ENCODE peak calls at places on chromosome 5, in four cellular contexts. M is K562, J is A549, I is GM12878. C is an unnamed sample.

GRCh38 chr5:35924950-35925722 is 13.3 kb downstream of the CAPSL start:
- DNase-seq in J (peak), M (peak), I (no peak), C (peak)

GRCh38 chr5:134111741-134112647 is 2.5 kb upstream of the TCF7 start:
- DNase-seq in I (no peak), M (peak), J (no peak), C (no peak)

GRCh38 chr5:10535237-10535530 is 28.7 kb upstream of the ANKRD33B start:
- DNase-seq in I (no peak), M (no peak), J (no peak), C (no peak)

GRCh38 chr5:35926389-35927051 is 11.9 kb downstream of the CAPSL start:
- DNase-seq in I (no peak), J (peak), M (peak), C (peak)

GRCh38 chr5:31194458-31194808 is 947 bp downstream of the CDH6 start:
- DNase-seq in I (no peak), M (no peak), J (peak), C (no peak)

GRCh38 chr5:75948441-75948840 is 134.7 kb upstream of the SV2C start:
- DNase-seq in M (no peak), I (no peak), J (no peak), C (no peak)

GRCh38 chr5:155087036-155087435 is 73.5 kb downstream of the KIF4B start:
- DNase-seq in J (no peak), I (no peak), M (no peak), C (no peak)

GRCh38 chr5:143491644-143492043 is 88.2 kb upstream of the NR3C1 start:
- DNase-seq in J (peak), I (no peak), M (no peak), C (no peak)

GRCh38 chr5:103849934-103850333 is 287.3 kb upstream of the NUDT12 start:
- DNase-seq in I (peak), M (no peak), J (peak), C (no peak)

GRCh38 chr5:159660401-159660800 is 255.9 kb upstream of the ADRA1B start:
- DNase-seq in M (no peak), J (peak), I (no peak), C (no peak)

GRCh38 chr5:54087436-54087835 is 222.9 kb downstream of the ARL15 start:
- DNase-seq in I (no peak), J (no peak), M (no peak), C (no peak)

GRCh38 chr5:31492824-31493223 is 39.1 kb downstream of the DROSHA start:
- DNase-seq in M (no peak), I (no peak), J (no peak), C (no peak)

GRCh38 chr5:151064916-151065499 is 15.8 kb downstream of the TNIP1 start:
- DNase-seq in J (no peak), M (no peak), I (no peak), C (no peak)

GRCh38 chr5:50726475-50727148 is 60.2 kb downstream of the PARP8 start:
- DNase-seq in M (no peak), I (no peak), J (no peak), C (no peak)

GRCh38 chr5:61569353-61569752 is 237.3 kb downstream of the ZSWIM6 start:
- DNase-seq in J (no peak), M (no peak), I (no peak), C (no peak)

GRCh38 chr5:116521173-116521872 is 53.3 kb downstream of the SEMA6A start:
- DNase-seq in M (no peak), J (no peak), I (no peak), C (no peak)

GRCh38 chr5:116574682-116575634 is at the start of gene SEMA6A:
- DNase-seq in I (peak), J (peak), M (peak), C (peak)

GRCh38 chr5:153824909-153825308 is 213.8 kb downstream of the FAM114A2 start:
- DNase-seq in I (no peak), M (no peak), J (no peak), C (no peak)

GRCh38 chr5:73828465-73828864 is 202.5 kb downstream of the ARHGEF28 start:
- DNase-seq in I (no peak), J (no peak), M (no peak), C (no peak)

GRCh38 chr5:177065480-177065879 is 21.2 kb upstream of the FGFR4 start:
- DNase-seq in I (no peak), M (no peak), J (no peak), C (no peak)

GRCh38 chr5:157308826-157309465 is 43.0 kb downstream of the CYFIP2 start:
- DNase-seq in I (peak), J (no peak), M (no peak), C (no peak)

GRCh38 chr5:172459396-172460165 is 5.3 kb upstream of the SH3PXD2B start:
- DNase-seq in M (no peak), I (no peak), J (no peak), C (no peak)

GRCh38 chr5:34690301-34690700 is 34.2 kb downstream of the RAI14 start:
- DNase-seq in M (no peak), J (peak), I (no peak), C (no peak)

GRCh38 chr5:81631124-81631523 is 119.8 kb downstream of the SSBP2 start:
- DNase-seq in M (no peak), J (no peak), I (peak), C (no peak)

GRCh38 chr5:110536120-110537115 is 190.1 kb downstream of the TMEM232 start:
- DNase-seq in M (no peak), J (no peak), I (no peak), C (no peak)

GRCh38 chr5:174455301-174455700 is 269.1 kb upstream of the MSX2 start:
- DNase-seq in I (no peak), J (no peak), M (no peak), C (no peak)

GRCh38 chr5:174166231-174167079 is 120.9 kb downstream of the NSG2 start:
- DNase-seq in J (no peak), M (no peak), I (no peak), C (no peak)

GRCh38 chr5:73692166-73692640 is 66.2 kb downstream of the ARHGEF28 start:
- DNase-seq in M (no peak), I (no peak), J (no peak), C (no peak)

GRCh38 chr5:96292582-96293247 is 140.3 kb downstream of the PCSK1 start:
- DNase-seq in J (no peak), I (no peak), M (no peak), C (no peak)

GRCh38 chr5:10276691-10277090 is 26.6 kb downstream of the CCT5 start:
- DNase-seq in J (no peak), I (no peak), M (no peak), C (no peak)

GRCh38 chr5:134247411-134247810 is 21.5 kb upstream of the PPP2CA start:
- DNase-seq in I (no peak), M (no peak), J (peak), C (no peak)

GRCh38 chr5:67215592-67216471 is 19.2 kb upstream of the CD180 start:
- DNase-seq in I (peak), M (peak), J (no peak), C (peak)

GRCh38 chr5:170746081-170746951 is 37.2 kb upstream of the GABRP start:
- DNase-seq in M (no peak), J (no peak), I (no peak), C (no peak)

GRCh38 chr5:147856801-147857200 is 21.7 kb upstream of the SCGB3A2 start:
- DNase-seq in I (no peak), M (no peak), J (no peak), C (no peak)

GRCh38 chr5:439181-439580 is 3.8 kb upstream of the EXOC3 start:
- DNase-seq in M (no peak), J (no peak), I (no peak), C (no peak)

DNA sequence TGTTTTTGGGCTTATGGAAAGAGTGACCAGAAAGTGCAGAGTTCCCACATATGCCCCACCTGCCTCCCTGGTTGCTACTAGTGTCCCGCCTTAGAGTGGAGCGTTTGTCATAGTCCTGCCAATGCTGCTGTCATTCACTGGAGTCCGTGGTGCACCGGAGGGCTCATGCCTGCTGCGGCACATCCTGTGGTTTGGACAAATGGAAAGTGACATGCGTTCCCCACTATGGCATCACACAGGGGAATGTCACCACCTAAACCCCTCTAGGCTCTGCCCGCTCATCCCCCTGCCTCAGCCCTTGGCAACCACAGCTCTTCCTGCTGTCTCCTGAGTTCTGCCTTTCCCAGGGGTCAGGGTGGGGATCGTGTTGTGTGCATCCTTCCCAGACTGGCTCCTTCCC is 29.2 kb downstream of the IRX4 start:
- DNase-seq in J (no peak), M (no peak), I (no peak), C (no peak)
- TF ChIP-seq EP300 in J (no peak), M (no peak), I (no peak), C (no peak)

GRCh38 chr5:137488516-137488915 is 10.6 kb downstream of the SPOCK1 start:
- DNase-seq in M (no peak), I (no peak), J (no peak), C (no peak)
- TF ChIP-seq RCOR1 in M (no peak), I (no peak), J (no peak), C (no peak)

DNA sequence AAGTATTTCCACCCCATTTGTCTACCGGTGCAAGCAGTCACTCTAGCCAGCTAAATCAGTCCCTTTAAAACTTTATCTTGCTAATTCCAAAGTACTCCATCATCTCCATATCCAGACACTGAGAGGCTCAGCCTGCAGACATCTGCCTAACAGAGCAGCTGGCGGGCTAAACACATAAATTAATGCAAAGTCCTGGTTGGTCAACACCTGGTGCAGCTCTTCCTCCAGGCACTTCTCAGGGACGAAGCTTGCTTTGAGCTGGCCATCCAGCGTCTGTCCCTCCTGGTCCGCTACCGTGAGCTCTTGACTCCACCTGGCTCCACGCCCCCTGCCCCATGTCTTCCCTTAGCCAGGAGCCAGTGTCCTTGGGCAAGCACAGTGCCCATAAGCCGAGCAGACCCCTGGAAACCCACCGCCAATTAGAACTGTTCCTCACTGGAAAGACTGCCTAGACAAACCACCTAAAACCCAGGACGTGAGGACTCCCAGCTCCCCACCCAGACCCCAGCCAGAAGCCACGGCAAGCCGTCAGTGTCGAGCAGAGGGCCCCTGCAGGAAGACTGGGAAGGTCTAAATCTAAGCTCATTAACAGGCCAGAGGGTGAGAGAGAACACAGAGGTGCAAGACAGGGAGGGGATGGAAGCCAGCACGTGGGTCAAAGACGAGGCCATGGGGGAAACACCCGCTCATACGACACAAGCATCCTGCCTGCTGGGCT is 120.1 kb downstream of the COL23A1 start:
- DNase-seq in J (no peak), M (no peak), I (no peak), C (peak)
- TF ChIP-seq EP300 in J (no peak), M (no peak), I (no peak), C (peak)

GRCh38 chr5:149724130-149724850 is 5.8 kb upstream of the PPARGC1B start:
- DNase-seq in J (no peak), M (no peak), I (peak), C (no peak)
- TF ChIP-seq RCOR1 in J (no peak), M (no peak), I (no peak), C (no peak)

GRCh38 chr5:84480873-84481637 is 96.4 kb upstream of the EDIL3 start:
- DNase-seq in M (no peak), I (no peak), J (no peak), C (no peak)
- TF ChIP-seq EP300 in M (no peak), I (no peak), J (no peak), C (no peak)

GRCh38 chr5:137156175-137156574 is 343.0 kb downstream of the SPOCK1 start:
- DNase-seq in M (no peak), J (no peak), I (no peak), C (no peak)
- TF ChIP-seq RCOR1 in M (no peak), J (no peak), I (no peak), C (no peak)

GRCh38 chr5:141848771-141849370 is 29.3 kb downstream of the PCDH1 start:
- DNase-seq in M (peak), I (no peak), J (peak), C (no peak)
- TF ChIP-seq EP300 in M (no peak), I (no peak), J (no peak), C (no peak)